ENCODE peak calls at places on chromosomes 13 and 19, in four cellular contexts. P is HepG2, R is WTC11, G is K562. T is an unnamed sample.

GRCh38 chr19:33052352-33052972 is 12.2 kb downstream of the RHPN2 start:
- DNase-seq in P (peak; percentile 60), G (no peak), R (no peak), T (no peak)

GRCh38 chr19:53132231-53132991 is at the start of gene ZNF415:
- DNase-seq in R (peak; percentile 91), P (no peak), G (no peak), T (no peak)

GRCh38 chr13:79870766-79871165 is 389.8 kb downstream of the NDFIP2 start:
- DNase-seq in R (no peak), G (no peak), P (no peak), T (no peak)

GRCh38 chr19:29817316-29817715 is 5.5 kb downstream of the CCNE1 start:
- DNase-seq in P (no peak), G (no peak), R (no peak), T (no peak)

GRCh38 chr13:44834404-44834803 is 154.9 kb downstream of the NUFIP1 start:
- DNase-seq in G (no peak), P (no peak), R (no peak), T (no peak)

GRCh38 chr13:103218253-103218652 is 152.0 kb upstream of the SLC10A2 start:
- DNase-seq in G (no peak), P (no peak), R (no peak), T (no peak)

GRCh38 chr13:41639955-41640780 is 182.8 kb downstream of the RGCC start:
- DNase-seq in G (no peak), P (peak; percentile 79), R (no peak), T (peak; percentile 60)

GRCh38 chr13:98390086-98390697 is 186.7 kb downstream of the STK24 start:
- DNase-seq in G (no peak), P (no peak), R (no peak), T (no peak)

GRCh38 chr19:41958367-41959055 is 610 bp downstream of the RABAC1 start:
- DNase-seq in R (peak; percentile 95), G (peak; percentile 90), P (peak; percentile 64), T (peak; percentile 77)

GRCh38 chr13:29471551-29471950 is 123.9 kb downstream of the SLC7A1 start:
- DNase-seq in R (no peak), P (no peak), G (no peak), T (no peak)

GRCh38 chr13:102333320-102334181 is 68.3 kb downstream of the FGF14 start:
- DNase-seq in P (no peak), R (no peak), G (no peak), T (no peak)

GRCh38 chr13:62113145-62113544 is 697.5 kb upstream of the PCDH20 start:
- DNase-seq in G (no peak), P (no peak), R (no peak), T (peak; percentile 19)

DNA sequence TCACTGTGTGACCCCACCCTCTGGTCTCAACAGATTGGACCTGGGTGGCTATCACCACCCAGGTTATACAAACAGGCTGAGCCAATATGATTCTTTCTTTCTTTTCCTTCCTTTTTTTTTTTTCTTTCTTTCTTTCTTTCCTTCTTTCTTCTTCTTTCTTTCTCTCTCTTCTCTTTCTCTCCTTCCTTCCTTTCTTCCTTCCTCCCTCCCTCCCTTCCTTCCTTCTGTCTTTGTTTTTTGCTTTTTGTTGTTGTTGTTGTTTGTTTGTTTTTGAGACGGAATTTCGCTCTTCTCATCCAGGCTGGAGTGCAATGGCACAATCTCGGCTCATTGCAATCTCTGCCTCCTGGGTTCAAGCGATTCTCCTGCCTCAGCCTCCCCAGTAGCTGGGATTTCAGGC is 17.0 kb upstream of the PTPRS start:
- DNase-seq in R (no peak), G (no peak), P (no peak), T (no peak)
- TF ChIP-seq ELF4 in R (no peak), G (no peak), P (no peak), T (no peak)

GRCh38 chr13:78601124-78601885 is 2.0 kb downstream of the POU4F1 start:
- DNase-seq in P (no peak), G (no peak), R (peak; percentile 54), T (no peak)

GRCh38 chr13:78601886-78602560 is 1.3 kb downstream of the POU4F1 start:
- DNase-seq in R (no peak), G (no peak), P (no peak), T (no peak)

GRCh38 chr13:78604782-78605611 is 1.6 kb upstream of the POU4F1 start:
- DNase-seq in R (peak; percentile 47), P (peak; percentile 50), G (peak; percentile 36), T (peak; percentile 83)

GRCh38 chr13:78602561-78603239 is 652 bp downstream of the POU4F1 start:
- DNase-seq in R (peak; percentile 32), P (no peak), G (peak; percentile 20), T (peak; percentile 63)

DNA sequence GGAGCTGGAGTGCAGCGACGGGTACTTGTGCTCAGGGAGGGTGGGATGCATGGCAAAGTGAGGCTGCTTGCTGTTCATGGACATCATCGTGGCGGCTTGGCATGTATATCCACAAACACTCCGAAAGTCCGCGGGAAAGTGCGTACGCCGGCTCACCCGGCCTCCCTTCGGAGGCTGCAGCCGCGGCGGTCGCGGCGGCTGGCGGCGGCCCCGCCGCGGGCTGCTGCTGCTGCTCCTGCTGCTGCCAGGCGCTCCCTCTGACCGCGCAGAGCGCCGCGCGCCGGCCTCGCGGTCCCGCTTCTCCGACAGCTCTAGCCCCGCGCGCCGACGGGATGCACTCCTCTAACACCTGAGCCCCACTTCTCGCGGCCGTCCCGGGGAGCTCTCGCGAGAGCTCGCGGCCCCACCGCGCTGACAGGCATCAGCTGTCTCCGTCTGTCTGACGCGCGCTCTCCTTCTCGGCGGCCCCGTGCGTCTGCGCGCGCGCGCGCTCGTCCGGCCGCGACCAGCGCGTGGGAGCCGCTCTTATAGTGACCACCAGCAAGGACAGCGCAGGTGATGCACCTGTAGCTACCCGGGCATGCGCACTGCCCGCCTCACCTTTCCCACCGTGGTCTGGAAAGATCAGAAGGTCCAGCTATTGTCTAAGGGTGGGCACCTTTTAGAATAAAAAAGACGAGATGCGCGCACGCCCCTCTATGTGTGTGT is at the start of gene POU4F1:
- DNase-seq in P (peak; percentile 72), R (peak; percentile 93), G (peak; percentile 92), T (peak; percentile 99)
- TF ChIP-seq ELF4 in P (no peak), R (no peak), G (no peak), T (no peak)

DNA sequence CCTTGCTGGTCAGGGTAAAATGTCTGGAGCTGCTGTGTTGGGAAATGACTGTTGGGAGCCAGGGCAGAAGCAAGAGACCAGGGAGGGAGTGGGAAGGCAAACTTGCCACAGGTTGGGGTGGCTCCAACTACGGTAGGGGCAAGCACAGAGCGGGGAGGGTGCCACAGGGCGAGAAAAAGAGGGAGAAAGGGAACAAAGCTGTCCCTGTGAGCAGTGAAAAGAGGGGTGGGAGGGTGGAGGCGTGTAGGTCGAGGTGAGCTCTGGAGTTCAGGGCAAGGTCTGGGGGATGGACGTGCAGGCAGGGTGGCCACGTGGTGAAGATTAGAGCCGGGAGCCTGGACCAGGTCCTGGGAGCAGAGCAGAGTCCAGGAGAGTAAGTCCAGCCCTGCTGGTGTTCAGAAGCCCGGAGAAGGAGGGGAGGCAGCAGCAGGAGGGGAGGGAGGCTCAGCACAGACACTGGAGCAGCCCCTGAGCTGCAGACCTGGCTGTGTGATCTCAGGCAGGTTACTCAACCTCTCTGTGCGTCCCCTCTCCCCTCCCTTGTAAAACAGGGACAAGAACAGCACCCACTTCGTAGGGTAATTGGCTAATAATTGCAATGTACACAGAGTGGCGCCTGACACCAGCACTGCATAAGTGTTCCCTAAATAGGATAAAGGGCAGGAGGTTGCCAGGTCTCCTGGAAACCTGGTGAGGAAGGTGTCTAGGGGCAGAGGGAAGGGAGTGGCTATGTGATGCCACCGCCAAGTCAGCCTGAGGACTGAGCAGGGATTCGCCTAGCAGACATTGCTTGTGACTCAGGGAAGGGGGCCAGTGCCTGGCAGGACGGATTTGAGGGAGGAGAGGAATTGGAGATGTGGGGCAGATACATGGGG is 3.2 kb upstream of the POLR2E start:
- DNase-seq in P (peak; percentile 94), G (no peak), R (no peak), T (no peak)
- TF ChIP-seq ELF4 in P (no peak), G (no peak), R (no peak), T (no peak)

GRCh38 chr13:114030666-114031610 is 57.1 kb upstream of the C13orf46 start:
- DNase-seq in P (no peak), G (no peak), R (no peak), T (no peak)
- TF ChIP-seq ELF4 in P (no peak), G (no peak), R (no peak), T (no peak)

DNA sequence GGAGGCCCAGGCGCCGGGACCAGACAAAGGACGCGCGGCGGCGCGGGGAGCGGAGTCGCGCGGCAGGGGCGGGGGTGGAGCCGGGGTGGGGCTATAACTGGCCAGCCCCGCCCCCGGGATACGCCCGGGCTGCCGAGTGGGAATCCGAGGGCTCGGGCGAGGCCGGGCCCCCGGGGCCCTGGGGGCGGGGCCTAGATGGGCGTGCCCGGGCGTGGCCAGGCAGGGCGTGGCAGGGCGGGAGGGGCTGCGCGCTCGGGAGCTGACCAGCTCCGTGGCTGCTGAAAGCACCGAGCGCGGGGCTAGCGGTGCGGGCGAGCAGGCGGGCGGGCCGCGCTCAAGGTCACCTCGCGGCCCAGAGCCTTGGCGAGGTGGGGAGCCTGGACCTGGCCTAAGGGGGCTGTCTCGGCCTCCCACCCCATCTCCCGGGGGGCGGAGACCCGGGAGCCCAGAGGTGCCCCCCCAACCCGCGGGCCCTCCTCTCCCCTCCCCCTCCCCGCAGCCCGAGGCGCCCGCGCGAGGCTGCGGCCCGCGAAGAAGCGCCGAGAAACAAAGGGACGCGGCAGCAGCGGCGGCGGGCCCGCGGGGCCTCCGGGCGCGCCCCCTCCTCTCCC is 1.3 kb downstream of the ELAVL3 start:
- DNase-seq in R (peak; percentile 93), G (peak; percentile 100), P (peak; percentile 41), T (peak; percentile 74)
- TF ChIP-seq ELF4 in R (no peak), G (no peak), P (no peak), T (no peak)

DNA sequence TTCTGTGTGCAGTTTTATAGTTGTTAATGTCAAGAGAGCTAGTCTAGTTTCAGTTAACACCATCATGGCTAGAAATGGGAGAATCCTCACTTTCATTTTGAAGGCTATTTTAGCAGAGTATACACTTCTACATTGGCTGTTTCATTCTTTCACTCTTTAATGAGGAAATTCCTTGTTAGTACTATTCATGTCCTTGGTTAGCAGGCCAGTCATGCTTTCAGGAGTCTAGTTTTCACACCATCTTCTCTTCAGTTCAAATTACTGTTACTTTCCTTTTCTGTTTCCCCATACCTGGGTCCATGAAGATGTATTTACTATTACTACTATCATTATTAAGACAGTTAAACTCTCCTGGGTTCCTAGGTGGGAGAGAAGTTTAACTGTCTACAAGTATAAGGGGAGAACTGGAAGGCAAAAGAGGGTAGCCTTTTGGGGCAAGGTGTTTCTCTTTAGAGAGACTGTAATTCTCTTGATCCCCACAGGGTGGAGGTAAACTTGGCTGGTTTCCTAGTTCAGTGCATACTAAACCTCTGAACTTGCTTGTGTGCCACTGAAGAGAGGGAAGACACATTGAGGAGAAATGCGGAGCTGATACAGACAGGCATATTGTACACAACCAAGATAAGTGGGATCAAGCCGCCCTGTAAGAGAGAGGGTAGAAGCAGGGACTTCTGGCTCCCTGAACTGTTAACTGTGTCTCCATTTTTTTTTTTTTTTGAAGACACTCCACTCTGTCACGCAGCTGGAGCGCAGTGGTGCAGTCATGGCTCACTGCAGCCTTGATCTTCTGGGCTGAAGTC is 41.3 kb upstream of the IGFL4 start:
- DNase-seq in G (peak; percentile 59), P (peak; percentile 41), R (no peak), T (peak; percentile 55)
- TF ChIP-seq ELF4 in G (no peak), P (no peak), R (no peak), T (no peak)